ENCODE peak calls at places on chromosomes 16 and 17, in five cellular contexts. One of them, this sample, is unnamed. For H3K4me1, the result is how much of the 10 kb centered on the place peaks cover.

GRCh38 chr17:72789711-72790110 is 302.8 kb downstream of the SLC39A11 start:
- DNase-seq in tibial nerve: no peak
- DNase-seq in heart left ventricle: no peak
- DNase-seq in CD8-positive, alpha-beta T cell: no peak
- DNase-seq in astrocyte: no peak
- DNase-seq in this sample: no peak

GRCh38 chr17:78343099-78343432 is 16.8 kb downstream of the SOCS3 start:
- DNase-seq in CD8-positive, alpha-beta T cell: no peak
- DNase-seq in heart left ventricle: peak
- DNase-seq in tibial nerve: no peak
- DNase-seq in astrocyte: peak
- DNase-seq in this sample: peak

GRCh38 chr16:77898671-77899211 is 110.4 kb downstream of the VAT1L start:
- DNase-seq in astrocyte: peak
- DNase-seq in CD8-positive, alpha-beta T cell: no peak
- DNase-seq in heart left ventricle: no peak
- DNase-seq in tibial nerve: no peak
- DNase-seq in this sample: no peak

GRCh38 chr17:16417896-16418683 is 2.7 kb downstream of the TRPV2 start:
- DNase-seq in astrocyte: peak
- DNase-seq in heart left ventricle: no peak
- DNase-seq in CD8-positive, alpha-beta T cell: no peak
- DNase-seq in tibial nerve: no peak
- DNase-seq in this sample: no peak

GRCh38 chr17:63526861-63527260 is 3.7 kb downstream of the KCNH6 start:
- DNase-seq in astrocyte: no peak
- DNase-seq in tibial nerve: no peak
- DNase-seq in heart left ventricle: no peak
- DNase-seq in CD8-positive, alpha-beta T cell: no peak
- DNase-seq in this sample: no peak

GRCh38 chr16:59748531-59748930 is 1014.4 kb upstream of the GOT2 start:
- DNase-seq in astrocyte: no peak
- DNase-seq in CD8-positive, alpha-beta T cell: no peak
- DNase-seq in tibial nerve: no peak
- DNase-seq in heart left ventricle: no peak
- DNase-seq in this sample: no peak

GRCh38 chr17:77741109-77741508 is 217.4 kb upstream of the TNRC6C start:
- DNase-seq in tibial nerve: peak
- DNase-seq in heart left ventricle: no peak
- DNase-seq in CD8-positive, alpha-beta T cell: peak
- DNase-seq in astrocyte: no peak
- DNase-seq in this sample: no peak

GRCh38 chr17:59160203-59161025 is 4.9 kb downstream of the PRR11 start:
- DNase-seq in CD8-positive, alpha-beta T cell: no peak
- DNase-seq in astrocyte: no peak
- DNase-seq in heart left ventricle: no peak
- DNase-seq in tibial nerve: no peak
- DNase-seq in this sample: no peak

GRCh38 chr17:2704031-2704889 is 7.3 kb downstream of the CLUH start:
- DNase-seq in astrocyte: no peak
- DNase-seq in heart left ventricle: no peak
- DNase-seq in tibial nerve: no peak
- DNase-seq in CD8-positive, alpha-beta T cell: no peak
- DNase-seq in this sample: no peak

GRCh38 chr16:53089434-53090270 is 34.9 kb downstream of the CHD9 start:
- DNase-seq in CD8-positive, alpha-beta T cell: no peak
- DNase-seq in heart left ventricle: peak
- DNase-seq in astrocyte: peak
- DNase-seq in tibial nerve: no peak
- DNase-seq in this sample: peak

GRCh38 chr16:50284131-50284911 is 18.0 kb downstream of the ADCY7 start:
- DNase-seq in astrocyte: no peak
- DNase-seq in tibial nerve: no peak
- DNase-seq in CD8-positive, alpha-beta T cell: no peak
- DNase-seq in heart left ventricle: no peak
- DNase-seq in this sample: peak

GRCh38 chr16:54359086-54359485 is 72.5 kb upstream of the IRX3 start:
- DNase-seq in CD8-positive, alpha-beta T cell: no peak
- DNase-seq in astrocyte: no peak
- DNase-seq in heart left ventricle: no peak
- DNase-seq in tibial nerve: no peak
- DNase-seq in this sample: no peak

GRCh38 chr17:57989011-57989345 is 924 bp upstream of the VEZF1 start:
- DNase-seq in tibial nerve: no peak
- DNase-seq in CD8-positive, alpha-beta T cell: no peak
- DNase-seq in heart left ventricle: peak
- DNase-seq in astrocyte: peak
- DNase-seq in this sample: no peak

GRCh38 chr16:85402910-85403692 is 210.0 kb upstream of the GSE1 start:
- DNase-seq in CD8-positive, alpha-beta T cell: no peak
- DNase-seq in tibial nerve: peak
- DNase-seq in astrocyte: peak
- DNase-seq in heart left ventricle: peak
- DNase-seq in this sample: peak

GRCh38 chr16:11431915-11432465 is 86.7 kb downstream of the RMI2 start:
- DNase-seq in heart left ventricle: no peak
- DNase-seq in CD8-positive, alpha-beta T cell: no peak
- DNase-seq in tibial nerve: no peak
- DNase-seq in astrocyte: no peak
- DNase-seq in this sample: no peak

GRCh38 chr17:19752216-19753048 is 4.3 kb upstream of the ALDH3A1 start:
- DNase-seq in heart left ventricle: no peak
- DNase-seq in CD8-positive, alpha-beta T cell: no peak
- DNase-seq in astrocyte: no peak
- DNase-seq in tibial nerve: no peak
- DNase-seq in this sample: no peak

GRCh38 chr17:80755650-80756405 is 211.2 kb downstream of the RPTOR start:
- DNase-seq in CD8-positive, alpha-beta T cell: no peak
- DNase-seq in astrocyte: no peak
- DNase-seq in tibial nerve: no peak
- DNase-seq in heart left ventricle: no peak
- DNase-seq in this sample: no peak

GRCh38 chr16:5502467-5502869 is 404.9 kb upstream of the EEF2KMT start:
- DNase-seq in CD8-positive, alpha-beta T cell: no peak
- DNase-seq in astrocyte: no peak
- DNase-seq in tibial nerve: no peak
- DNase-seq in heart left ventricle: no peak
- DNase-seq in this sample: no peak

GRCh38 chr17:42251115-42251514 is 25.1 kb downstream of the STAT5B start:
- DNase-seq in astrocyte: no peak
- DNase-seq in tibial nerve: no peak
- DNase-seq in CD8-positive, alpha-beta T cell: no peak
- DNase-seq in heart left ventricle: no peak
- DNase-seq in this sample: no peak

GRCh38 chr16:31093132-31093703 is 1.4 kb downstream of the VKORC1 start:
- DNase-seq in tibial nerve: no peak
- DNase-seq in astrocyte: no peak
- DNase-seq in heart left ventricle: no peak
- DNase-seq in CD8-positive, alpha-beta T cell: no peak
- DNase-seq in this sample: no peak

GRCh38 chr16:21167360-21167759 is 8.9 kb downstream of the LDAF1 start:
- DNase-seq in CD8-positive, alpha-beta T cell: no peak
- DNase-seq in astrocyte: peak
- DNase-seq in heart left ventricle: no peak
- DNase-seq in tibial nerve: no peak
- DNase-seq in this sample: no peak

GRCh38 chr16:6335072-6335471 is 997.6 kb upstream of the RBFOX1 start:
- DNase-seq in CD8-positive, alpha-beta T cell: no peak
- DNase-seq in tibial nerve: no peak
- DNase-seq in astrocyte: no peak
- DNase-seq in heart left ventricle: no peak
- DNase-seq in this sample: no peak

GRCh38 chr16:6482861-6483530 is 849.6 kb upstream of the RBFOX1 start:
- DNase-seq in heart left ventricle: no peak
- DNase-seq in astrocyte: no peak
- DNase-seq in tibial nerve: no peak
- DNase-seq in CD8-positive, alpha-beta T cell: no peak
- DNase-seq in this sample: no peak

GRCh38 chr16:89173629-89173921 is 2.0 kb downstream of the CDH15 start:
- DNase-seq in tibial nerve: no peak
- DNase-seq in CD8-positive, alpha-beta T cell: no peak
- DNase-seq in heart left ventricle: no peak
- DNase-seq in astrocyte: no peak
- DNase-seq in this sample: no peak

DNA sequence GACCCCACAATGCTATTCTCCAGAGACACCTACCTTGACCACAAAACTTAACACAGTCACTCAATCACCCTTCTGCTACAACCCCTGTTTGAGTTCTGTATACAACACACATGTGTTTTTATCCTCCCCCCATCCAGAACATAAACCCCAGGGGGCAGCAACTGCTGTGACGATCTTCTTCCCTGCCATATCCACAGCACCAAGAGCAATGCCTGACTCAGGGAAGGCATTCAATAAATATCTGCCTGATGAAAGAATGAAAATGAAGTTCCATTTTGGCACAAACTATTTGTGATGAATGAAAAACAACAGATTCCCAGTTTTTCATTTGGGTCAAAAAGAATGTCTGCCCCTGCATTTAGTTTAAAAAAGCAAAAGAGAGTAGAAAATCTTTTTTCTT is 27.0 kb downstream of the ASIC2 start:
- DNase-seq in heart left ventricle: no peak
- DNase-seq in astrocyte: peak
- DNase-seq in CD8-positive, alpha-beta T cell: no peak
- DNase-seq in tibial nerve: no peak
- DNase-seq in this sample: no peak
- H3K27ac ChIP-seq in heart left ventricle: no peak
- H3K27ac ChIP-seq in astrocyte: no peak
- H3K27ac ChIP-seq in CD8-positive, alpha-beta T cell: no peak
- H3K27ac ChIP-seq in tibial nerve: no peak
- H3K27ac ChIP-seq in this sample: no peak

DNA sequence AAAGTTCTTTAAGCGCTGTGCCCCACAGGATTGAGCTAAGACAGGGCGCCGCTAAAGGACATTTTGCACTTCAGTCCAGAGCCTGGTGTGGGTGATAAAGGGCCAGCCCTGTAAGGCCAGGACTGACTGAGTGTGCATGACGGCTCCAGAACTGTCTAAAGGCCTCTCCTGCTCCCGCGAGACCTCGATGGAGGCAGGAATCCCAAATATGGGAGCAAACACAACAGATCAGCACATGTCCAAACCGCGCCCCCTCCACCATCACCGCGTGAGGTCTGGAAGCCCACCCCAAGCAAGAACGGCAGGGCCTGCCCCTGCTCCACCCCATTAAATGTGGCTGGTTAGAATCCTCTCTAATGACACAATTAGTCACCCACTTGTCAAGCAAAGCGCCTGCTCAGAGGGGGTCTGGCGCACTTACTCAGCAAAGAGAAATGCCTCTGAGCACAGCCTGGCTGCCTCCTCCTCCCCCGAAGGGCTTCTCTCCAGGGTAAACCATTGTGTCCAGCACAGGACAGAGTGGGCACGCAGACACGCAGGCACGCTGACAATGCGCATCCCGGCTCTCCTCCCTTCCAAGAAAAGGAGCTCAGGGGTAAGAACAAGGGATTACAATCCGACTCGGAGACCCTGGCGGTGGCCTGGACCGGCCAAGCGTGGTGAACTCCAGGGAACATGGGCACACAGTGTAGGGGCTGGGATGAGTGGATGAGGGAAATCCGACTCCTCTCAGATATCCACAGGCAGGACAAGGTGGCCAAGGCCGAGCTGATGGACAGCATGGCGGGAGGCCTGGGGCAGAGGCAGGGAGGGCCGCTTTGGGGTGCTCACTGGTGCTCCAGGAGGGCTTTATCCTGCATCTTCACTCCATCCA is 1.5 kb downstream of the MXRA7 start:
- DNase-seq in CD8-positive, alpha-beta T cell: no peak
- DNase-seq in tibial nerve: peak
- DNase-seq in astrocyte: peak
- DNase-seq in heart left ventricle: peak
- DNase-seq in this sample: peak
- H3K4me1 ChIP-seq in CD8-positive, alpha-beta T cell: under half
- H3K4me1 ChIP-seq in tibial nerve: under half
- H3K4me1 ChIP-seq in astrocyte: under half
- H3K4me1 ChIP-seq in heart left ventricle: under half
- H3K4me1 ChIP-seq in this sample: under half

GRCh38 chr17:60383379-60383778 is 8.6 kb downstream of the USP32 start:
- DNase-seq in CD8-positive, alpha-beta T cell: no peak
- DNase-seq in astrocyte: no peak
- DNase-seq in heart left ventricle: no peak
- DNase-seq in tibial nerve: no peak
- DNase-seq in this sample: no peak

GRCh38 chr17:60388742-60389141 is 3.2 kb downstream of the USP32 start:
- DNase-seq in heart left ventricle: no peak
- DNase-seq in astrocyte: no peak
- DNase-seq in tibial nerve: no peak
- DNase-seq in CD8-positive, alpha-beta T cell: no peak
- DNase-seq in this sample: no peak

GRCh38 chr17:60386475-60387058 is 5.4 kb downstream of the USP32 start:
- DNase-seq in astrocyte: no peak
- DNase-seq in tibial nerve: no peak
- DNase-seq in CD8-positive, alpha-beta T cell: no peak
- DNase-seq in heart left ventricle: no peak
- DNase-seq in this sample: no peak

GRCh38 chr17:60387666-60388065 is 4.3 kb downstream of the USP32 start:
- DNase-seq in CD8-positive, alpha-beta T cell: no peak
- DNase-seq in astrocyte: no peak
- DNase-seq in heart left ventricle: no peak
- DNase-seq in tibial nerve: no peak
- DNase-seq in this sample: no peak

DNA sequence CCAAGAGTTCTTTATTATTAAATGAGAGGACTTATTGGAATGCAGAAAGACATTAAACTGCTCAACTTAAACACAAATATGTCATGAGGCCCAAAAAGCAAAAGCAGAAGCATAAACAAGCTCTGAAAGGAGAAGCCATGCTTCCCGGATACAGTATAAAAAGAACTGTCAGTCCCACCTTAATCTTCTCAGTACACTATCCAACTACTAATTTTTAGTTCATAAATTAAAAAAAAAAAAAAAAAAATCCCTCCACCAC is 5.9 kb downstream of the USP32 start:
- DNase-seq in tibial nerve: no peak
- DNase-seq in CD8-positive, alpha-beta T cell: no peak
- DNase-seq in heart left ventricle: no peak
- DNase-seq in astrocyte: no peak
- DNase-seq in this sample: no peak
- H3K27ac ChIP-seq in tibial nerve: no peak
- H3K27ac ChIP-seq in CD8-positive, alpha-beta T cell: no peak
- H3K27ac ChIP-seq in heart left ventricle: no peak
- H3K27ac ChIP-seq in astrocyte: no peak
- H3K27ac ChIP-seq in this sample: peak

GRCh38 chr16:46811682-46812081 is 19.3 kb downstream of the C16orf87 start:
- DNase-seq in CD8-positive, alpha-beta T cell: no peak
- DNase-seq in tibial nerve: no peak
- DNase-seq in heart left ventricle: no peak
- DNase-seq in astrocyte: no peak
- DNase-seq in this sample: no peak

GRCh38 chr16:46813611-46814010 is 17.4 kb downstream of the C16orf87 start:
- DNase-seq in astrocyte: no peak
- DNase-seq in tibial nerve: no peak
- DNase-seq in heart left ventricle: no peak
- DNase-seq in CD8-positive, alpha-beta T cell: no peak
- DNase-seq in this sample: no peak

GRCh38 chr16:46812781-46813555 is 18.0 kb downstream of the C16orf87 start:
- DNase-seq in CD8-positive, alpha-beta T cell: no peak
- DNase-seq in heart left ventricle: no peak
- DNase-seq in tibial nerve: no peak
- DNase-seq in astrocyte: no peak
- DNase-seq in this sample: no peak

GRCh38 chr16:46817961-46818360 is 13.0 kb downstream of the C16orf87 start:
- DNase-seq in CD8-positive, alpha-beta T cell: no peak
- DNase-seq in astrocyte: peak
- DNase-seq in tibial nerve: no peak
- DNase-seq in heart left ventricle: no peak
- DNase-seq in this sample: no peak

GRCh38 chr16:46814790-46815189 is 16.2 kb downstream of the C16orf87 start:
- DNase-seq in tibial nerve: no peak
- DNase-seq in CD8-positive, alpha-beta T cell: no peak
- DNase-seq in heart left ventricle: no peak
- DNase-seq in astrocyte: no peak
- DNase-seq in this sample: no peak
- H3K4me1 ChIP-seq in tibial nerve: under half
- H3K4me1 ChIP-seq in CD8-positive, alpha-beta T cell: under half
- H3K4me1 ChIP-seq in heart left ventricle: under half
- H3K4me1 ChIP-seq in astrocyte: under half
- H3K4me1 ChIP-seq in this sample: under half